ENCODE peak calls at places on chromosomes 3 and 15, in ten cellular contexts. One of them, this sample, is unnamed.

GRCh38 chr3:172517859-172518466 is 5.3 kb downstream of the TNFSF10 start:
- DNase-seq in A549: no peak
- DNase-seq in prostate gland: no peak
- DNase-seq in SJSA1: no peak
- DNase-seq in aorta: no peak
- DNase-seq in trophoblast cell: peak; percentile 21
- DNase-seq in fibroblast of lung: no peak
- DNase-seq in uterus: no peak
- DNase-seq in mammary epithelial cell: no peak
- DNase-seq in spleen: no peak
- DNase-seq in this sample: no peak

GRCh38 chr3:149585401-149585726 is 72.5 kb downstream of the WWTR1 start:
- DNase-seq in prostate gland: no peak
- DNase-seq in SJSA1: no peak
- DNase-seq in spleen: no peak
- DNase-seq in trophoblast cell: no peak
- DNase-seq in fibroblast of lung: no peak
- DNase-seq in mammary epithelial cell: peak; percentile 77
- DNase-seq in uterus: no peak
- DNase-seq in aorta: no peak
- DNase-seq in A549: no peak
- DNase-seq in this sample: no peak

GRCh38 chr3:118587037-118587741 is 447.5 kb downstream of the IGSF11 start:
- DNase-seq in A549: no peak
- DNase-seq in prostate gland: no peak
- DNase-seq in aorta: no peak
- DNase-seq in uterus: no peak
- DNase-seq in trophoblast cell: no peak
- DNase-seq in spleen: no peak
- DNase-seq in SJSA1: no peak
- DNase-seq in fibroblast of lung: no peak
- DNase-seq in mammary epithelial cell: peak; percentile 69
- DNase-seq in this sample: no peak

GRCh38 chr3:72246685-72247084 is 461.7 kb upstream of the PROK2 start:
- DNase-seq in SJSA1: no peak
- DNase-seq in trophoblast cell: no peak
- DNase-seq in uterus: peak; percentile 34
- DNase-seq in mammary epithelial cell: no peak
- DNase-seq in prostate gland: no peak
- DNase-seq in A549: no peak
- DNase-seq in spleen: no peak
- DNase-seq in aorta: no peak
- DNase-seq in fibroblast of lung: no peak
- DNase-seq in this sample: no peak

GRCh38 chr15:49101536-49101935 is 53.9 kb downstream of the COPS2 start:
- DNase-seq in mammary epithelial cell: no peak
- DNase-seq in SJSA1: no peak
- DNase-seq in A549: no peak
- DNase-seq in spleen: no peak
- DNase-seq in trophoblast cell: peak; percentile 43
- DNase-seq in fibroblast of lung: peak; percentile 54
- DNase-seq in prostate gland: no peak
- DNase-seq in aorta: no peak
- DNase-seq in uterus: no peak
- DNase-seq in this sample: no peak

GRCh38 chr15:92781925-92782453 is 118.1 kb upstream of the CHD2 start:
- DNase-seq in spleen: no peak
- DNase-seq in mammary epithelial cell: no peak
- DNase-seq in trophoblast cell: no peak
- DNase-seq in aorta: no peak
- DNase-seq in SJSA1: no peak
- DNase-seq in A549: no peak
- DNase-seq in uterus: no peak
- DNase-seq in prostate gland: no peak
- DNase-seq in fibroblast of lung: no peak
- DNase-seq in this sample: no peak

GRCh38 chr15:42796955-42797779 is 60.2 kb upstream of the CDAN1 start:
- DNase-seq in A549: no peak
- DNase-seq in SJSA1: no peak
- DNase-seq in spleen: no peak
- DNase-seq in aorta: no peak
- DNase-seq in trophoblast cell: no peak
- DNase-seq in fibroblast of lung: peak; percentile 28
- DNase-seq in uterus: no peak
- DNase-seq in prostate gland: no peak
- DNase-seq in mammary epithelial cell: no peak
- DNase-seq in this sample: peak; percentile 48

GRCh38 chr3:181622365-181622764 is 89.4 kb upstream of the SOX2 start:
- DNase-seq in aorta: no peak
- DNase-seq in SJSA1: peak; percentile 35
- DNase-seq in fibroblast of lung: peak; percentile 8
- DNase-seq in A549: no peak
- DNase-seq in uterus: no peak
- DNase-seq in spleen: no peak
- DNase-seq in trophoblast cell: no peak
- DNase-seq in prostate gland: no peak
- DNase-seq in mammary epithelial cell: peak; percentile 77
- DNase-seq in this sample: peak; percentile 53

GRCh38 chr3:66819993-66820501 is 178.1 kb upstream of the KBTBD8 start:
- DNase-seq in uterus: no peak
- DNase-seq in mammary epithelial cell: peak; percentile 8
- DNase-seq in fibroblast of lung: no peak
- DNase-seq in trophoblast cell: no peak
- DNase-seq in aorta: no peak
- DNase-seq in SJSA1: no peak
- DNase-seq in A549: no peak
- DNase-seq in spleen: no peak
- DNase-seq in prostate gland: no peak
- DNase-seq in this sample: no peak

GRCh38 chr3:144142151-144142855 is 170.7 kb downstream of the DIPK2A start:
- DNase-seq in mammary epithelial cell: peak; percentile 7
- DNase-seq in spleen: no peak
- DNase-seq in SJSA1: no peak
- DNase-seq in trophoblast cell: no peak
- DNase-seq in aorta: no peak
- DNase-seq in prostate gland: no peak
- DNase-seq in fibroblast of lung: peak; percentile 85
- DNase-seq in uterus: peak; percentile 16
- DNase-seq in A549: no peak
- DNase-seq in this sample: peak; percentile 88

GRCh38 chr3:119322523-119323400 is 28.6 kb downstream of the ARHGAP31 start:
- DNase-seq in A549: peak; percentile 66
- DNase-seq in fibroblast of lung: peak; percentile 79
- DNase-seq in trophoblast cell: peak; percentile 97
- DNase-seq in uterus: peak; percentile 76
- DNase-seq in aorta: peak; percentile 96
- DNase-seq in mammary epithelial cell: peak; percentile 86
- DNase-seq in SJSA1: peak; percentile 95
- DNase-seq in prostate gland: peak; percentile 53
- DNase-seq in spleen: peak; percentile 98
- DNase-seq in this sample: peak; percentile 94

GRCh38 chr15:51368751-51369450 is 27.4 kb downstream of the GLDN start:
- DNase-seq in aorta: no peak
- DNase-seq in spleen: no peak
- DNase-seq in SJSA1: peak; percentile 80
- DNase-seq in A549: no peak
- DNase-seq in prostate gland: no peak
- DNase-seq in uterus: no peak
- DNase-seq in mammary epithelial cell: no peak
- DNase-seq in fibroblast of lung: peak; percentile 94
- DNase-seq in trophoblast cell: no peak
- DNase-seq in this sample: peak; percentile 82

GRCh38 chr3:112126501-112126900 is 6.5 kb downstream of the GCSAM start:
- DNase-seq in trophoblast cell: peak; percentile 87
- DNase-seq in spleen: no peak
- DNase-seq in A549: no peak
- DNase-seq in uterus: no peak
- DNase-seq in aorta: no peak
- DNase-seq in mammary epithelial cell: no peak
- DNase-seq in fibroblast of lung: no peak
- DNase-seq in prostate gland: no peak
- DNase-seq in SJSA1: no peak
- DNase-seq in this sample: no peak

GRCh38 chr3:167116120-167116922 is 263.8 kb downstream of the ZBBX start:
- DNase-seq in uterus: no peak
- DNase-seq in spleen: no peak
- DNase-seq in prostate gland: no peak
- DNase-seq in fibroblast of lung: no peak
- DNase-seq in mammary epithelial cell: no peak
- DNase-seq in SJSA1: no peak
- DNase-seq in aorta: peak; percentile 54
- DNase-seq in trophoblast cell: no peak
- DNase-seq in A549: no peak
- DNase-seq in this sample: peak; percentile 34

GRCh38 chr3:81666502-81667121 is 94.8 kb downstream of the GBE1 start:
- DNase-seq in uterus: no peak
- DNase-seq in spleen: no peak
- DNase-seq in prostate gland: no peak
- DNase-seq in aorta: no peak
- DNase-seq in A549: no peak
- DNase-seq in trophoblast cell: peak; percentile 47
- DNase-seq in SJSA1: no peak
- DNase-seq in mammary epithelial cell: no peak
- DNase-seq in fibroblast of lung: peak; percentile 64
- DNase-seq in this sample: peak; percentile 54

DNA sequence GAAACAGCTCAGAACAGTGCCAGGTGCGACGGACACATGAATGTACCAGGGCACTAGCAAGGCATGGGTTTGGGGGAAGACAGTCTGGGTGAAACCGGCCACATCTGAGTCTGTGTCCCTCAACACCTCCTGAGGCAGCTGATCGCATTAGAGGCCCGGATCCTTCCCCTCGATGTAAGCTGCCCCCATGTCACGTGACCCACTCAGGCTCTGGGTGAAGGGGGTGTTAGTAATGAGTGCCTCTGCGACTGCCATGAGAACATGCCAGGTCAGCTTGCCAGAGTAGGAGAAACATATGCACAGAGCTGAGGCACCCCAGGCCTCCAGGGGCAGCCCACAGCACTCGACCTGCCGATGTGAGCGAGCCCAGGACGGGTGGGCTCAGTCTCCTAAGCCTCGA is 29.7 kb downstream of the PRR23E start:
- DNase-seq in fibroblast of lung: no peak
- DNase-seq in SJSA1: no peak
- DNase-seq in prostate gland: no peak
- DNase-seq in spleen: no peak
- DNase-seq in A549: no peak
- DNase-seq in trophoblast cell: no peak
- DNase-seq in aorta: no peak
- DNase-seq in mammary epithelial cell: no peak
- DNase-seq in uterus: no peak
- DNase-seq in this sample: no peak
- H3K4me3 ChIP-seq in fibroblast of lung: no peak overlapping the region
- H3K4me3 ChIP-seq in SJSA1: no peak overlapping the region
- H3K4me3 ChIP-seq in prostate gland: no peak overlapping the region
- H3K4me3 ChIP-seq in spleen: no peak overlapping the region
- H3K4me3 ChIP-seq in A549: no peak overlapping the region
- H3K4me3 ChIP-seq in trophoblast cell: no peak overlapping the region
- H3K4me3 ChIP-seq in aorta: no peak overlapping the region
- H3K4me3 ChIP-seq in mammary epithelial cell: no peak overlapping the region
- H3K4me3 ChIP-seq in uterus: no peak overlapping the region
- H3K4me3 ChIP-seq in this sample: no peak overlapping the region

DNA sequence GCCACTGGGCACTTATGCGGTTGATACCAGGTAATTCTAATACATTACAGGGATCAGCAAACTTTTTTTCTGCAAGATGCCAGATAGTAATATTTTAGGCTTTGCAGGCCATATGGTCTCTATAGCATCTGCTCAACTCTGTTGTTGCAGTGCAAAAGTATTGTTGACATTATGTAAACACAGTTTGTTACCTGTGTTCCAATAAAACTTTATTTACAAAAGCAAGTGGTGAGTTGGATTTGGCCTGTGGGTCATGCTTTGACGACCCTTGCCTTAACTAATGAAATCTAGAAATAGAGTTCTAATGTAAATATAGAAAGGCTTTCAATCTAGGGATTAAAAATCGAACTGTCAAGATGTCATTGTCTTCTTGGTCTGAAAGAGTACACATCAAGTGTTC is 44.4 kb downstream of the PIK3CA start:
- DNase-seq in mammary epithelial cell: no peak
- DNase-seq in SJSA1: no peak
- DNase-seq in trophoblast cell: no peak
- DNase-seq in A549: no peak
- DNase-seq in aorta: no peak
- DNase-seq in fibroblast of lung: no peak
- DNase-seq in uterus: no peak
- DNase-seq in prostate gland: no peak
- DNase-seq in spleen: no peak
- DNase-seq in this sample: no peak
- H3K4me1 ChIP-seq in mammary epithelial cell: peaks cover 3% of the 10 kb centered on the region
- H3K4me1 ChIP-seq in SJSA1: peaks cover 25% of the 10 kb centered on the region
- H3K4me1 ChIP-seq in trophoblast cell: peaks cover 4% of the 10 kb centered on the region
- H3K4me1 ChIP-seq in A549: no peaks in the 10 kb centered on the region
- H3K4me1 ChIP-seq in aorta: peaks cover 4% of the 10 kb centered on the region
- H3K4me1 ChIP-seq in fibroblast of lung: peaks cover 9% of the 10 kb centered on the region
- H3K4me1 ChIP-seq in uterus: no peaks in the 10 kb centered on the region
- H3K4me1 ChIP-seq in prostate gland: no peaks in the 10 kb centered on the region
- H3K4me1 ChIP-seq in spleen: peaks cover 58% of the 10 kb centered on the region
- H3K4me1 ChIP-seq in this sample: peaks cover 13% of the 10 kb centered on the region

GRCh38 chr3:39639344-39640236 is 169.8 kb upstream of the MYRIP start:
- DNase-seq in uterus: no peak
- DNase-seq in aorta: no peak
- DNase-seq in spleen: no peak
- DNase-seq in trophoblast cell: peak; percentile 91
- DNase-seq in mammary epithelial cell: peak; percentile 91
- DNase-seq in fibroblast of lung: peak; percentile 88
- DNase-seq in prostate gland: no peak
- DNase-seq in A549: peak; percentile 87
- DNase-seq in SJSA1: peak; percentile 76
- DNase-seq in this sample: peak; percentile 90
- H3K4me3 ChIP-seq in uterus: no peak overlapping the region
- H3K4me3 ChIP-seq in aorta: no peak overlapping the region
- H3K4me3 ChIP-seq in spleen: no peak overlapping the region
- H3K4me3 ChIP-seq in trophoblast cell: no peak overlapping the region
- H3K4me3 ChIP-seq in mammary epithelial cell: no peak overlapping the region
- H3K4me3 ChIP-seq in fibroblast of lung: no peak overlapping the region
- H3K4me3 ChIP-seq in prostate gland: no peak overlapping the region
- H3K4me3 ChIP-seq in A549: no peak overlapping the region
- H3K4me3 ChIP-seq in SJSA1: no peak overlapping the region
- H3K4me3 ChIP-seq in this sample: no peak overlapping the region

DNA sequence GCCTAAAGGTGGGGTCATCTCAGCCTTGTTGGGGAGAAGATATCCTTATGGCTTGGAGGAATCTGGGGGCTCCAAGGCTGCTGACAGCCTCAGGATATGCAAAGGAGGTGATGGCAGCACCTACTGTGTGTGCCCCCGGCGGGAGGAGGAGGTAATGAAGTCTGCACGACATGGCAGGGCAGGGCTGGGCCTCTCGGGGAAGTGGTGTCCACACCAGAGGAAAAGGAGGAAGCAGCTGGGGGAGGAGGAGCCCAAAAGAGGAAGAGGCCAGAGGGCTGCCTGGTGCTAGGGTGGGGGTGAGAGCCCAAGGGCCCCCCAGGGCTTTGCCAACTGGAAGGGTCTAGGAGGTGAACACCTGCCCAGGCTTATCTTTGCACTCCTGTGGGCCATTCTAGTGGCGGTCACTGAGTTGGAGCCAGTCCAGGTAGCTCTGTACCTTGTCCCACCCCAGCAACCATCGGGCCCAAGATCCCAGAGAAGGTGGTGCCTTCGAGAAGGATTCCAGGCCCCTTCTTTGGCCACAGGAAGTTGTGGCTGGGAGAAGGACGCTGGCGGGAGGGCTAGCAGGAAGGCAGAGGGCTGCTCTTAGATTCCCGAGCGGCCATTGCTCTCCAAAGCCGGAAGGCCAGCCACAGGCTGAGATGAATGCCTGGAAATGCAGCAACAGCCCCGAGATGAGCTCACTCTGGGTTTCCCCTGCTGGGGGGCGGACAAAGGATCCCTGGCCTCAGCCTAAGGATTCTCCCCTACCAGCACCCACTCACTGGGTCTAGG is 7.0 kb downstream of the GNAI2 start:
- DNase-seq in prostate gland: no peak
- DNase-seq in SJSA1: peak; percentile 75
- DNase-seq in uterus: no peak
- DNase-seq in mammary epithelial cell: peak; percentile 69
- DNase-seq in A549: no peak
- DNase-seq in fibroblast of lung: no peak
- DNase-seq in trophoblast cell: peak; percentile 65
- DNase-seq in aorta: peak; percentile 85
- DNase-seq in spleen: peak; percentile 97
- DNase-seq in this sample: peak; percentile 94
- H3K4me1 ChIP-seq in prostate gland: peaks cover 25% of the 10 kb centered on the region
- H3K4me1 ChIP-seq in SJSA1: peaks cover 63% of the 10 kb centered on the region
- H3K4me1 ChIP-seq in uterus: peaks cover 6% of the 10 kb centered on the region
- H3K4me1 ChIP-seq in mammary epithelial cell: peaks cover 73% of the 10 kb centered on the region
- H3K4me1 ChIP-seq in A549: peaks cover 35% of the 10 kb centered on the region
- H3K4me1 ChIP-seq in fibroblast of lung: peaks cover 50% of the 10 kb centered on the region
- H3K4me1 ChIP-seq in trophoblast cell: peaks cover 48% of the 10 kb centered on the region
- H3K4me1 ChIP-seq in aorta: peaks cover 2% of the 10 kb centered on the region
- H3K4me1 ChIP-seq in spleen: peaks cover 99% of the 10 kb centered on the region
- H3K4me1 ChIP-seq in this sample: peaks cover 69% of the 10 kb centered on the region